ENCODE peak calls at places on chromosome 17, in four cellular contexts. U is body of pancreas, J is HepG2, B is IMR-90. A is an unnamed sample. For H3K4me1, the result is how much of the 10 kb centered on the place peaks cover.

GRCh38 chr17:72222571-72222970 is 101.8 kb downstream of the SOX9 start:
- DNase-seq in B (no peak), J (no peak), U (no peak), A (no peak)

GRCh38 chr17:42311240-42312034 is 23.1 kb downstream of the STAT5A start:
- DNase-seq in J (peak), B (peak), U (peak), A (peak)

GRCh38 chr17:38735161-38735997 is 5.2 kb downstream of the CISD3 start:
- DNase-seq in J (peak), B (no peak), U (peak), A (no peak)

GRCh38 chr17:76820523-76820922 is 47.7 kb upstream of the MGAT5B start:
- DNase-seq in B (no peak), J (no peak), U (peak), A (no peak)

GRCh38 chr17:73139296-73139695 is 25.5 kb upstream of the SSTR2 start:
- DNase-seq in B (no peak), J (no peak), U (no peak), A (no peak)

GRCh38 chr17:57599271-57600045 is 145.6 kb downstream of the CCDC182 start:
- DNase-seq in J (no peak), U (no peak), B (no peak), A (no peak)

GRCh38 chr17:3019761-3020160 is 43.6 kb downstream of the OR1D5 start:
- DNase-seq in B (no peak), J (no peak), U (no peak), A (no peak)

GRCh38 chr17:70905796-70906195 is 736.5 kb downstream of the KCNJ2 start:
- DNase-seq in B (peak), J (no peak), U (peak), A (no peak)

GRCh38 chr17:77253611-77254051 is 112.9 kb downstream of the SEC14L1 start:
- DNase-seq in B (peak), U (no peak), J (no peak), A (no peak)

GRCh38 chr17:40291311-40291710 is 3.6 kb downstream of the CDC6 start:
- DNase-seq in B (no peak), J (no peak), U (no peak), A (no peak)

GRCh38 chr17:74746922-74747321 is 1.5 kb upstream of the NHERF1 start:
- DNase-seq in B (no peak), U (no peak), J (no peak), A (no peak)

GRCh38 chr17:79699386-79700036 is 31.2 kb upstream of the ENPP7 start:
- DNase-seq in J (no peak), U (no peak), B (no peak), A (no peak)

GRCh38 chr17:15273141-15273793 is 8.1 kb upstream of the PMP22 start:
- DNase-seq in J (no peak), B (peak), U (no peak), A (no peak)

GRCh38 chr17:64343833-64344637 is 46.6 kb downstream of the PECAM1 start:
- DNase-seq in B (peak), J (peak), U (peak), A (peak)

GRCh38 chr17:2860045-2860444 is 63.8 kb downstream of the RAP1GAP2 start:
- DNase-seq in U (no peak), B (no peak), J (no peak), A (no peak)

GRCh38 chr17:49963277-49963625 is 5.7 kb upstream of the DLX4 start:
- DNase-seq in J (no peak), B (no peak), U (no peak), A (no peak)

GRCh38 chr17:72984145-72984924 is 108.2 kb downstream of the SLC39A11 start:
- DNase-seq in U (no peak), B (peak), J (no peak), A (no peak)

GRCh38 chr17:63446981-63447687 is 1.0 kb upstream of the CYB561 start:
- DNase-seq in U (peak), B (no peak), J (no peak), A (peak)

GRCh38 chr17:68511254-68511670 is 968 bp upstream of the PRKAR1A start:
- DNase-seq in J (no peak), U (no peak), B (no peak), A (peak)
- H3K4me1 ChIP-seq in J (half or more), U (under half), B (under half), A (under half)

GRCh38 chr17:80781851-80782277 is 209.8 kb upstream of the CHMP6 start:
- DNase-seq in J (no peak), B (no peak), U (no peak), A (no peak)

GRCh38 chr17:80780381-80781187 is 211.1 kb upstream of the CHMP6 start:
- DNase-seq in U (no peak), B (peak), J (no peak), A (no peak)

GRCh38 chr17:80782536-80783427 is 208.9 kb upstream of the CHMP6 start:
- DNase-seq in B (peak), J (no peak), U (no peak), A (no peak)

GRCh38 chr17:80779961-80780380 is 211.7 kb upstream of the CHMP6 start:
- DNase-seq in B (peak), J (no peak), U (no peak), A (no peak)

DNA sequence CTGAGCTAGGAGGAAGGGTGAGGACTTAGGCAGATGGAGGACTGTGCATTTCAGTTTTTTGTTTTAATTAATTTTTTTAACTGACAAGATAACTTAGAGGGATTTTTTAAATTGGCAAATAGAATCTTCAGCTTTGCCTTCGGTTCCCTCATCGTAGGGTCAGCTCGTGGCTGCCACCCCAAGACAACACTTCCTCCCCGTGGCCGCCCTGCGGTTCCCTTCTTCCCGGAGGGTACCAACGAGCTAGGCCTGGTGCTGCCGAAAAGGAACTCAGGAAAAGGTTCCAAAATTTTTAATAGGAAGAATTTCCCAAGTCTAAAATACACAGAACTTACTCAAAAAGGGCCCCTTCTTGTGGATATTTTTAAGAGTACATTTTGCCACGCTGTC is 210.5 kb upstream of the CHMP6 start:
- DNase-seq in U (no peak), J (no peak), B (no peak), A (no peak)
- H3K4me1 ChIP-seq in U (under half), J (under half), B (under half), A (under half)

GRCh38 chr17:17537311-17538099 is 41.3 kb upstream of the RASD1 start:
- DNase-seq in B (peak), J (no peak), U (peak), A (no peak)
- H3K4me1 ChIP-seq in B (under half), J (half or more), U (half or more), A (under half)

GRCh38 chr17:46124695-46125592 is 68.3 kb downstream of the KANSL1 start:
- DNase-seq in J (no peak), U (no peak), B (no peak), A (no peak)
- H3K4me1 ChIP-seq in J (under half), U (half or more), B (under half), A (under half)

DNA sequence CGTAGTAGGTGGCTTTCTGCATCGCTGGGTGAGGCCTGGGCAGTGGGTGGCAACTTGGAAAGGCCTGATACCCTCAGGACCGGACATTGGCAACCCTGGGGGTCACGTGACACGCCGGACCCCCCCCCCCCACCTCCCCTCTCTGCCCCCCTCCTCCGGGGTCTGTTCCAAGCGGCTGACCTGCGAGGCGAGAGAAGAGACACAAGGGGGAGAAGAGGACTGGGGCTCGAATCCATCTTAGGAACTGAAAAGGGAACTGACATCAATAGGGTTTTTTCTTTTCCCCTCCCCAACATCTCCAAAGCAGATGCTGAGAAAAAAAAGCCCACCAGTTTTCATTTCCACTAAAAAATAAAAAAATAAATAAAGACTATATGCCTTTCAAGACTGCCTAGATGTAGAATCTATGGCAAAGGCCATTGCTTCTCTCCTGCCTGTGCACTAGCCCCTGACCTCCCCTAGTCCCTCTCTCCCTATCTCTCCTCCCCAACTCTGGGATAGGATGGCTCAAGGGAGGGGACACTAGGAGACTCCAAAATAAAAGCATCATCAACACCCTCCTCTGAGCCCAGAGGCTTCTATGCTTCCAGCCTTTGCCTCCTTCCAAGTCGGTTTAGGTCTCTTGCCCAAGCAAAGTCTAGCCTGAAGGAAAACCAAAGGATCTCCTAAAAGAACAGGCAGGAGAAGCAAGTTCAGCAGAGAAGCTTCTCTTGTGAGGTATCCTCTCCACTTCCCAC is 7.7 kb upstream of the HOXB2 start:
- DNase-seq in U (no peak), B (peak), J (no peak), A (no peak)
- H3K4me1 ChIP-seq in U (under half), B (under half), J (under half), A (under half)

GRCh38 chr17:81092518-81093095 is 57.7 kb downstream of the BAIAP2 start:
- DNase-seq in J (no peak), U (no peak), B (no peak), A (no peak)
- H3K4me1 ChIP-seq in J (under half), U (under half), B (under half), A (under half)

DNA sequence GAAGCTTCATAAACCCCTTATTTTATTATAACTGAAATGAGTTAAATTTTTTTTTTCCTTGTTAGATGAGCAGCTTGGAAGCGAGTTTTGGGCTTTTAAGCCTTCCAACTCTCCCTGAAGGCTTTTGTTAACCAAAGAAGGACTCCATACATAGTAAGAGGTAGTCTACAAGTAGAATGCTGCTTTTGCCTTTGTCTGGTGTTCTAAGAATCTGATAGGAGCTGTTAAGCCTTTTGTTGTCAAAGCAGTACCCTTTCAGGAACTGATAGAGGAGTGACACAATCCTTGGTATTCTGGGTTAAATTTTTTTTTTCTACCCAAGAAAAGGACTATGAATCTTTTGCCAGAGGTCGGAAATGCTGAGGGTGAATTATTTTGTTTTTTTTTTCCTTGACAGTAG is 26.1 kb downstream of the MAP2K4 start:
- DNase-seq in J (no peak), B (no peak), U (no peak), A (no peak)
- H3K4me1 ChIP-seq in J (under half), B (under half), U (under half), A (under half)

DNA sequence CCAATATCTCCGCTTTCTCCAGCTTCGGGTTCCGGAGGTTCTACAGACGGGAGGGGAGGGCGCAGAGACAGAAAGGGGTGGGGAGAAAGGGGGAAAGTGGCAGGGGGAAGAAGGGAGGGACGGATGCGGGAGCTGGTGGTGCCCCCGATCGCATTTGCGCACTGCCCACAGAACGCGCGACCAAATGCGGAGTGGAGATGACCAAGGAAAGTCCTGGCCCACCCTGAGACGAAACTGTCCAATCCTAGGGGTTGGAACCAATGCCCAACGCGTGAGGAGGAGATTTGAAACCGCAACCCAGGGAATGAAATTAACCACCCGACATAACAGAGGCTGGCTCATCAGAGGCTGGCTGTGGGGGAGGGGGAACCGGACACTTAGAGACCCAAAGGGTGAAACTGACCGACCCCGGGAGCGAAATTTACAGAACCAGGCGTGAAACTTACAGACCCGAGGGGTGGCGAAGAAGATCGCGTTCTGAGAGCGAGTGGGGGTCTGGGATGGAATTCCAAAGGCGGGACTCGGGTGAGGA is 1.4 kb downstream of the HES7 start:
- DNase-seq in B (peak), J (no peak), U (peak), A (no peak)
- H3K4me1 ChIP-seq in B (under half), J (half or more), U (half or more), A (under half)

GRCh38 chr17:18921485-18921884 is 30.5 kb upstream of the SLC5A10 start:
- DNase-seq in B (no peak), U (no peak), J (no peak), A (no peak)

GRCh38 chr17:18919963-18920362 is 32.0 kb upstream of the SLC5A10 start:
- DNase-seq in B (no peak), U (peak), J (peak), A (no peak)

GRCh38 chr17:18917506-18918032 is 34.4 kb upstream of the SLC5A10 start:
- DNase-seq in J (no peak), U (no peak), B (no peak), A (no peak)

GRCh38 chr17:18920911-18921441 is 31.0 kb upstream of the SLC5A10 start:
- DNase-seq in B (peak), U (no peak), J (peak), A (no peak)

DNA sequence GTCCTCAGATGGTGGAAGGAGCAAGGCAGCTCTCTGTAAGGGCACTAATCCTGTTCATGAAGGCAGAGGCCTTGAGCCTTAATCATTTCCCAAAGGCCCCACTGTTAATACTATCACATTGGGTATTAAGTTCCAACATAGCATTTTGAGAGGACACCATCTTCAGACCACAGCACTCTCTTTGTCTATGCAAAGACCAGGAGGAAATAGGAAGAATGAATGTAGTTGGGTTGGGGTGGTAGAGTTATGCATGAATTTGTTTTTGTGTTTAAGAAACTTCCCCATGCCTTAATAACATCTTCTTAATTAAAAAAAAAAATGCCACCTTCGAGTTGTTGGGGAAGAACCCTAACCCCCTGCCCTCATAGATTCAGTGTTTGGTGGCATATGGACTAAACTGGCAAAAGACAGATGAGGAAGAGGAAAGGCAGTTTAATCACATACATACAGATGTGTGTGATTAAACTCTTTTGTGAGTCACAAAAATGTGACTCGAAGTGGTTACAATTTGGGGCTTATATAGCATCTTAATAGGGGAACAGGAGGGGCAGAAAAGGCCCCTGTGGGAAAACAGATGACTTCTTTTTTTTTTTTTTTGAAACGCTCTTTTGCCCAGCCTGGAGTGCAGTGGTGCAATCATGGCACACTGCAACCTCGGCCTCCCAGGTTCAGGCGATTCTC is 35.0 kb upstream of the SLC5A10 start:
- DNase-seq in J (no peak), U (no peak), B (peak), A (no peak)
- H3K4me1 ChIP-seq in J (under half), U (under half), B (under half), A (under half)

A was measured in prostate gland.